ENCODE peak calls at places on chromosomes 1 and 21, in four cellular contexts. N is AML-193, L is ecto neural progenitor cell, S is LHCN-M2. P is an unnamed sample.

GRCh38 chr1:56867491-56867890 is 12.9 kb downstream of the C8A start:
- DNase-seq in N (no peak), L (no peak), S (no peak), P (no peak)

GRCh38 chr1:62429581-62429980 is 7.3 kb upstream of the USP1 start:
- DNase-seq in N (no peak), L (no peak), S (no peak), P (no peak)

GRCh38 chr1:67827688-67828087 is 5.6 kb downstream of the GNG12 start:
- DNase-seq in N (no peak), L (no peak), S (no peak), P (no peak)

GRCh38 chr1:218499021-218499691 is 154.0 kb downstream of the TGFB2 start:
- DNase-seq in N (no peak), L (no peak), S (peak; percentile 62), P (no peak)

GRCh38 chr1:212290608-212291007 is 5.4 kb downstream of the PPP2R5A start:
- DNase-seq in N (no peak), L (no peak), S (no peak), P (no peak)

GRCh38 chr1:9186082-9186859 is 48.3 kb upstream of the H6PD start:
- DNase-seq in N (no peak), L (no peak), S (no peak), P (no peak)

GRCh38 chr1:27598288-27598687 is 5.7 kb downstream of the AHDC1 start:
- DNase-seq in N (no peak), L (peak; percentile 71), S (peak; percentile 61), P (no peak)

GRCh38 chr1:225771661-225772322 is 5.8 kb upstream of the SRP9 start:
- DNase-seq in N (peak; percentile 28), L (no peak), S (no peak), P (no peak)

GRCh38 chr21:46180778-46181391 is 3.4 kb downstream of the SPATC1L start:
- DNase-seq in N (no peak), L (no peak), S (no peak), P (no peak)

GRCh38 chr1:4021895-4022268 is 121.8 kb upstream of the C1orf174 start:
- DNase-seq in N (no peak), L (no peak), S (no peak), P (no peak)

GRCh38 chr1:212487774-212488435 is 55.2 kb downstream of the NENF start:
- DNase-seq in N (no peak), L (no peak), S (no peak), P (no peak)

GRCh38 chr1:197439708-197440107 is 171.7 kb downstream of the CRB1 start:
- DNase-seq in N (no peak), L (no peak), S (no peak), P (no peak)

GRCh38 chr1:226980565-226981385 is 40.7 kb downstream of the COQ8A start:
- DNase-seq in N (no peak), L (peak; percentile 40), S (no peak), P (no peak)

GRCh38 chr1:42422672-42423236 is 33.1 kb downstream of the ZMYND12 start:
- DNase-seq in N (no peak), L (no peak), S (no peak), P (no peak)

GRCh38 chr1:89407355-89407754 is 43.5 kb downstream of the GBP6 start:
- DNase-seq in N (peak; percentile 32), L (no peak), S (peak; percentile 9), P (no peak)

GRCh38 chr1:12276225-12276624 is 46.4 kb downstream of the VPS13D start:
- DNase-seq in N (no peak), L (peak; percentile 59), S (no peak), P (no peak)

GRCh38 chr1:61538228-61538627 is 186.7 kb downstream of the TM2D1 start:
- DNase-seq in N (no peak), L (no peak), S (no peak), P (no peak)

GRCh38 chr1:166902279-166902678 is 26.2 kb upstream of the TADA1 start:
- DNase-seq in N (peak; percentile 97), L (no peak), S (peak; percentile 64), P (no peak)

GRCh38 chr21:42148584-42148983 is 70.4 kb upstream of the ABCG1 start:
- DNase-seq in N (no peak), L (no peak), S (no peak), P (no peak)

GRCh38 chr1:115893545-115893944 is 52.6 kb upstream of the NHLH2 start:
- DNase-seq in N (no peak), L (no peak), S (peak; percentile 6), P (no peak)

P was measured in transverse colon.